ENCODE peak calls at places on chromosomes 2 and 18, in eight cellular contexts. T, X, I, O, M, W, E and A are unnamed samples.

GRCh38 chr2:29562896-29563295 is 358.5 kb downstream of the ALK start:
- DNase-seq in T (no peak), X (no peak), I (no peak), O (no peak), M (no peak), W (no peak), E (no peak), A (no peak)

GRCh38 chr2:160533482-160533881 is 39.9 kb upstream of the RBMS1 start:
- DNase-seq in T (no peak), X (no peak), I (no peak), O (no peak), M (peak), W (no peak), E (no peak), A (no peak)

GRCh38 chr2:172770887-172771286 is 35.2 kb downstream of the RAPGEF4 start:
- DNase-seq in T (no peak), X (no peak), I (no peak), O (no peak), M (no peak), W (no peak), E (no peak), A (no peak)

GRCh38 chr2:200585730-200586643 is at the start of gene AOX1:
- DNase-seq in T (no peak), X (peak), I (peak), O (peak), M (peak), W (peak), E (no peak), A (peak)

GRCh38 chr2:129490666-129491065 is 488.8 kb upstream of the RAB6C start:
- DNase-seq in T (no peak), X (no peak), I (no peak), O (no peak), M (no peak), W (no peak), E (no peak), A (no peak)

GRCh38 chr2:238446371-238446770 is 19.6 kb downstream of the ASB1 start:
- DNase-seq in T (no peak), X (no peak), I (no peak), O (no peak), M (no peak), W (no peak), E (no peak), A (no peak)

GRCh38 chr18:25113081-25113480 is 238.9 kb downstream of the ZNF521 start:
- DNase-seq in T (no peak), X (peak), I (no peak), O (peak), M (no peak), W (no peak), E (no peak), A (no peak)

GRCh38 chr2:1634681-1635341 is 109.5 kb downstream of the PXDN start:
- DNase-seq in T (no peak), X (no peak), I (no peak), O (no peak), M (no peak), W (no peak), E (no peak), A (no peak)

GRCh38 chr2:127660291-127660578 is 14.3 kb downstream of the GPR17 start:
- DNase-seq in T (no peak), X (no peak), I (no peak), O (no peak), M (no peak), W (no peak), E (no peak), A (no peak)

GRCh38 chr18:49646864-49647263 is 85.0 kb downstream of the LIPG start:
- DNase-seq in T (no peak), X (no peak), I (no peak), O (no peak), M (no peak), W (no peak), E (no peak), A (no peak)

GRCh38 chr2:188315750-188316149 is 24.1 kb downstream of the GULP1 start:
- DNase-seq in T (no peak), X (no peak), I (no peak), O (no peak), M (no peak), W (no peak), E (no peak), A (no peak)

GRCh38 chr2:134836986-134837385 is 1.4 kb upstream of the ACMSD start:
- DNase-seq in T (peak), X (no peak), I (no peak), O (no peak), M (peak), W (peak), E (no peak), A (no peak)

GRCh38 chr2:37343537-37344434 is 644 bp upstream of the QPCT start:
- DNase-seq in T (no peak), X (no peak), I (no peak), O (peak), M (peak), W (peak), E (peak), A (no peak)

GRCh38 chr2:166067204-166067603 is 60.6 kb downstream of the SCN1A start:
- DNase-seq in T (no peak), X (no peak), I (no peak), O (no peak), M (no peak), W (no peak), E (no peak), A (no peak)

GRCh38 chr2:218859994-218860831 is 608 bp downstream of the WNT6 start:
- DNase-seq in T (no peak), X (no peak), I (no peak), O (no peak), M (no peak), W (no peak), E (no peak), A (no peak)

GRCh38 chr18:79493211-79493800 is 97.6 kb downstream of the NFATC1 start:
- DNase-seq in T (no peak), X (peak), I (no peak), O (no peak), M (no peak), W (no peak), E (no peak), A (no peak)

GRCh38 chr18:49160075-49160930 is 209.5 kb upstream of the SMAD7 start:
- DNase-seq in T (no peak), X (no peak), I (no peak), O (no peak), M (no peak), W (no peak), E (no peak), A (no peak)

GRCh38 chr2:127118467-127118866 is 11.5 kb upstream of the BIN1 start:
- DNase-seq in T (no peak), X (no peak), I (no peak), O (no peak), M (no peak), W (no peak), E (no peak), A (no peak)

GRCh38 chr2:86020984-86021383 is 84.7 kb downstream of the POLR1A start:
- DNase-seq in T (no peak), X (no peak), I (no peak), O (no peak), M (peak), W (no peak), E (no peak), A (no peak)

GRCh38 chr2:198129609-198130008 is 325.2 kb downstream of the PLCL1 start:
- DNase-seq in T (no peak), X (no peak), I (no peak), O (no peak), M (no peak), W (no peak), E (no peak), A (no peak)

GRCh38 chr2:235332240-235332890 is 161.5 kb upstream of the AGAP1 start:
- DNase-seq in T (no peak), X (no peak), I (no peak), O (no peak), M (no peak), W (no peak), E (no peak), A (no peak)

GRCh38 chr2:199907008-199907714 is 3.9 kb upstream of the C2orf69 start:
- DNase-seq in T (no peak), X (no peak), I (no peak), O (no peak), M (no peak), W (no peak), E (no peak), A (no peak)

GRCh38 chr2:157574165-157574564 is 54.5 kb downstream of the ACVR1C start:
- DNase-seq in T (no peak), X (no peak), I (no peak), O (no peak), M (no peak), W (no peak), E (no peak), A (no peak)

GRCh38 chr2:73289304-73289703 is 4.0 kb downstream of the EGR4 start:
- DNase-seq in T (no peak), X (no peak), I (no peak), O (no peak), M (peak), W (no peak), E (no peak), A (no peak)

GRCh38 chr2:46298272-46298521 is 990 bp downstream of the EPAS1 start:
- DNase-seq in T (no peak), X (no peak), I (no peak), O (no peak), M (peak), W (no peak), E (no peak), A (no peak)

GRCh38 chr2:223596208-223596607 is 6.0 kb downstream of the SCG2 start:
- DNase-seq in T (no peak), X (no peak), I (no peak), O (no peak), M (no peak), W (no peak), E (no peak), A (no peak)

GRCh38 chr2:10947005-10947440 is 35.3 kb downstream of the KCNF1 start:
- DNase-seq in T (no peak), X (no peak), I (no peak), O (no peak), M (peak), W (peak), E (no peak), A (peak)

GRCh38 chr2:197804758-197805597 is 585 bp downstream of the PLCL1 start:
- DNase-seq in T (no peak), X (peak), I (peak), O (peak), M (peak), W (no peak), E (peak), A (peak)

GRCh38 chr2:113965228-113965627 is 75.3 kb downstream of the ACTR3 start:
- DNase-seq in T (no peak), X (no peak), I (no peak), O (no peak), M (no peak), W (no peak), E (no peak), A (no peak)

GRCh38 chr2:113965644-113966043 is 75.8 kb downstream of the ACTR3 start:
- DNase-seq in T (no peak), X (peak), I (no peak), O (peak), M (no peak), W (no peak), E (no peak), A (peak)

GRCh38 chr2:113964436-113964835 is 74.5 kb downstream of the ACTR3 start:
- DNase-seq in T (no peak), X (no peak), I (no peak), O (no peak), M (no peak), W (no peak), E (no peak), A (no peak)

GRCh38 chr2:113962692-113963480 is 73.0 kb downstream of the ACTR3 start:
- DNase-seq in T (no peak), X (no peak), I (no peak), O (no peak), M (peak), W (peak), E (no peak), A (no peak)

DNA sequence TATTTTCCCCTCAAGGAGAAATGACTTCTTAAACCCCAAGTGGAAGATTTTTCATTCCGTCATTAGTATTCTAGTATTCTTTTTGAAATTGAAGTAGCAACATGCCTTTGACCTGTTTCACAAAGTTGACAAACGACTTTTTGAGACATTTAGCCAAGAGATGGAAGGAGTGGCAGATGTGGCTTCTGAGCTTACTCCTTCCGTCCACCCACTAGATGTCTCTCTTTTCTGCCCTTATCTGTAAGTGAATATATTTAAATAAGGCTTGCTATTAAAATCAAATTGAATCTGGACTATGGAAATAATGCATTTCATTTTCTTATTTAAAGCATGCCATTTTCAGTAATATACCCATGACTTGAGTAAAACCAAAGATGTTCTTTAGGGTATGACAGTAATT is 74.1 kb downstream of the ACTR3 start:
- DNase-seq in T (no peak), X (no peak), I (no peak), O (no peak), M (no peak), W (no peak), E (no peak), A (no peak)
- TF ChIP-seq CTCF in T (peak), X (no peak), I (no peak), O (peak), M (no peak), W (no peak), E (no peak), A (no peak)

GRCh38 chr18:58336605-58337004 is 292.3 kb downstream of the ALPK2 start:
- DNase-seq in T (no peak), X (no peak), I (no peak), O (no peak), M (peak), W (no peak), E (no peak), A (no peak)

GRCh38 chr18:58337285-58337684 is 291.6 kb downstream of the ALPK2 start:
- DNase-seq in T (no peak), X (no peak), I (no peak), O (no peak), M (no peak), W (no peak), E (no peak), A (no peak)

GRCh38 chr18:58335223-58335622 is 291.2 kb downstream of the NEDD4L start:
- DNase-seq in T (no peak), X (peak), I (no peak), O (peak), M (no peak), W (no peak), E (no peak), A (no peak)

GRCh38 chr18:58334061-58334460 is 290.0 kb downstream of the NEDD4L start:
- DNase-seq in T (no peak), X (no peak), I (no peak), O (no peak), M (no peak), W (no peak), E (no peak), A (no peak)

DNA sequence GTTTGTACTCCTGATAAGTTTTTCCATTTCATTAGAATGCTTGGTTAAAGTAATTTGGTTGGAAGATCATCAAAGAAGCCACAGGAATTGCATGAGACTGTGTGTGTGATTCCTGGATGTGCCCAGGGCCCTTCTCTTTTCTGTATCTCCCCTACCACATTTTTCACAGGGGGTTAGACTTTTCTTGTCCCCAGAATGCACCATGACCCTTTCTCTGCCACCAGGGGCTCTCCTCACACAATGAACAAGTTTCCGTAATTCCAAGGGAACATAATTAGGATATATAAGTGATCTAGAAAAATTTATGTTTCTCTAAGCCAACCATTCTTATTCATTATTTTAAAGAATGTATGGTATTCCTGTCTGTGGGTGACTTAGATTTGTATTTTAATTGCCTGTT is 291.8 kb downstream of the NEDD4L start:
- DNase-seq in T (no peak), X (no peak), I (no peak), O (no peak), M (no peak), W (no peak), E (no peak), A (no peak)
- TF ChIP-seq CTCF in T (peak), X (no peak), I (no peak), O (peak), M (no peak), W (no peak), E (peak), A (no peak)

GRCh38 chr18:68215931-68216330 is 499.0 kb downstream of the TMX3 start:
- DNase-seq in T (peak), X (no peak), I (no peak), O (no peak), M (peak), W (peak), E (no peak), A (no peak)
- TF ChIP-seq CTCF in T (no peak), X (no peak), I (no peak), O (no peak), M (no peak), W (no peak), E (no peak), A (no peak)

DNA sequence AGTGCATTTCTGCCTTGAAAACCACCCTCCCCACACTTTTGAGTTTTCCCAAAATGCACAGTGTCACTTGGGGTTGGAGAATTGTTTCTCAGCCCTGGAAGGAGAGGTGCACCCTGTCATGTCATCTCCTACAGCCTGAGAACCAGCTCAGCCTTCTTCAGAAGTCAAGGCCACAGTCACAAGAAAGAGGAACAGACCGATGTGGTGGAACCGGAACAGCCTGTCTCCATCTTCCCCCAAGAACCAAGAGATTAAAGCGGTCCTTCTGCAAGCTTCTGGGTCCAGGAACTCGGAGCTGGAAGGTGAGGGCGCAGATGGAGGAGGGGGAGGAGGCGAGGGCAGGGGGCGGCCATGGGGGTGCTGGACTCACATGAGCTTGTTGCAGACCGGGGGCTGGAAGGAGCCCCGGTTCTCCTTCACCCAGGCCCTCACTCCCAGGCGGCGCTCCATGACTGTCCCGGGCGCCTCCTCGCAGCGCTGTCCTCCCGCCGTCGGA is 248 bp downstream of the HAAO start:
- DNase-seq in T (no peak), X (no peak), I (no peak), O (no peak), M (no peak), W (no peak), E (no peak), A (peak)
- TF ChIP-seq CTCF in T (no peak), X (no peak), I (no peak), O (no peak), M (no peak), W (no peak), E (no peak), A (no peak)

DNA sequence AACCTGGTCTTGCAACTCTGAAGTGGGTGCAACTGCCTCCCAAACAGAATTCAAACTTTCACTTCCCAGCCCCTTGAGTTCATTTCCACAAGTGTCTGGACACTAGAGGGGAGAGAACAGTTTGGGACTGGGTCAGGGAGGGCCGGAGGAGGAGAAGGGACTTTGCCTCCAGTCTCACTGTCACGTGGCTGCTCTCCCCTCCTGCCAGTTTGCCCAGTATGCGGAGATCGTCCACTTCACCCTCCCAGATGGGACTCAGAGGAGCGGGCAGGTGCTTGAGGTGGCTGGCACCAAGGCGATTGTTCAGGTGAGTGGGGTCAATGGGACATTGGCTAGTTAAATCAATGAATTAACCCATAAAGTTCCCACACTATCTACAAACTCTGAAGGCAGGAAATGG is 20.6 kb upstream of the ANKRD53 start:
- DNase-seq in T (no peak), X (no peak), I (no peak), O (no peak), M (no peak), W (no peak), E (no peak), A (no peak)
- TF ChIP-seq CTCF in T (no peak), X (no peak), I (no peak), O (no peak), M (no peak), W (no peak), E (no peak), A (no peak)

DNA sequence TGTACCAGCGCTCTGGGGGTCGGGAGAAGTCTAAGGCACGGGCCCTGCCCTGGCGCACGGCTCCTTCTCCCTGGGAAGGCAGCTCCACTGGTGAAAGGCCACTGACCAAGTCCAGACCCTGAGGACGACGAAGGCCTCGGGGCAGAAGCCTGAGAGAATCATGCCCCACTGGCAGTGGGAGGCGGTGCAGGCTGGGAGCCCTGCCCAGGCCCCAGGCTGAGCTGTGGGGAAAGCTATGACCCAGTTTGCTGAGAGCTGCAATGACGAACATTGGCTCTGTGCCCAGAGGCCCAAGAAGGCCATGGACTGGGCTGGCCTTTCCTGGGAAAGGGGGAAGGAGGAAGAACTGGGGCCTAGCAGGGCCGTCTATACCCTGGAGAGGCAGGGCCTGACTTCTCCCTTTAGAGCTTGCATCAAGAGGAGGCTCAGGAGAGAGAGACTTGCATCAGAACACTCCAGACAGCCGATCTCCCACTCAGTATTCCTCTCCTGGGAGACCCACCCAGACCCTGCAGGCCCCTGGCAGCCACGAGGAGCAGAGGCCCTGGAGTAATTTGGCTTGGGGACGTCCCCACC is 32.9 kb downstream of the HS1BP3 start:
- DNase-seq in T (peak), X (peak), I (no peak), O (peak), M (peak), W (peak), E (peak), A (no peak)
- TF ChIP-seq CTCF in T (peak), X (peak), I (no peak), O (no peak), M (peak), W (peak), E (peak), A (no peak)